ENCODE peak calls at places on chromosomes 1 and 21, in four cellular contexts. B is non-pigmented ciliary epithelial cell, L is T-helper 1 cell, I is GM04503. N is an unnamed sample.

GRCh38 chr1:67850611-67851075 is 17.4 kb upstream of the GNG12 start:
- DNase-seq in B (peak), L (no peak), I (peak), N (peak)

GRCh38 chr1:153307221-153307600 is 5.5 kb downstream of the PGLYRP3 start:
- DNase-seq in B (no peak), I (no peak), L (no peak), N (no peak)

GRCh38 chr21:28801906-28802305 is 190.8 kb downstream of the LTN1 start:
- DNase-seq in B (no peak), I (no peak), L (peak), N (no peak)

GRCh38 chr1:44973645-44974044 is 12.8 kb downstream of the EIF2B3 start:
- DNase-seq in B (no peak), L (no peak), I (no peak), N (no peak)

GRCh38 chr1:185533596-185533995 is 200.6 kb upstream of the HMCN1 start:
- DNase-seq in L (no peak), I (no peak), B (no peak), N (no peak)

GRCh38 chr1:104264506-104264905 is 514.8 kb downstream of the AMY1C start:
- DNase-seq in B (no peak), I (no peak), L (no peak), N (no peak)

GRCh38 chr1:84301759-84302380 is 362 bp downstream of the SAMD13 start:
- DNase-seq in B (no peak), I (no peak), L (no peak), N (no peak)

GRCh38 chr1:58979085-58979484 is 195.2 kb upstream of the JUN start:
- DNase-seq in L (no peak), B (no peak), I (no peak), N (no peak)

GRCh38 chr1:109253803-109254620 is 4.7 kb downstream of the CELSR2 start:
- DNase-seq in B (no peak), I (no peak), L (no peak), N (peak)

GRCh38 chr1:93846151-93846928 is 32.7 kb downstream of the DNTTIP2 start:
- DNase-seq in I (no peak), L (peak), B (no peak), N (no peak)

GRCh38 chr21:29261555-29262540 is 36.9 kb upstream of the BACH1 start:
- DNase-seq in L (no peak), B (no peak), I (no peak), N (no peak)